ENCODE peak calls at places on chromosome 10, in nine cellular contexts. One of them, this sample, is unnamed.

GRCh38 chr10:47079177-47079580 is 168.0 kb downstream of the PTPN20 start:
- DNase-seq in lower lobe of right lung: no peak
- DNase-seq in stomach: no peak
- DNase-seq in cardiac fibroblast: peak
- DNase-seq in fibroblast of villous mesenchyme: no peak
- DNase-seq in esophagus squamous epithelium: no peak
- DNase-seq in uterus: no peak
- DNase-seq in K562: no peak
- DNase-seq in esophagus muscularis mucosa: no peak
- DNase-seq in this sample: no peak

GRCh38 chr10:132264306-132264950 is 43.3 kb downstream of the STK32C start:
- DNase-seq in lower lobe of right lung: peak
- DNase-seq in stomach: no peak
- DNase-seq in cardiac fibroblast: no peak
- DNase-seq in fibroblast of villous mesenchyme: no peak
- DNase-seq in esophagus squamous epithelium: no peak
- DNase-seq in uterus: no peak
- DNase-seq in K562: no peak
- DNase-seq in esophagus muscularis mucosa: no peak
- DNase-seq in this sample: no peak

GRCh38 chr10:71829171-71829570 is 21.9 kb downstream of the PSAP start:
- DNase-seq in lower lobe of right lung: peak
- DNase-seq in stomach: no peak
- DNase-seq in cardiac fibroblast: peak
- DNase-seq in fibroblast of villous mesenchyme: peak
- DNase-seq in esophagus squamous epithelium: no peak
- DNase-seq in uterus: no peak
- DNase-seq in K562: no peak
- DNase-seq in esophagus muscularis mucosa: no peak
- DNase-seq in this sample: no peak

GRCh38 chr10:6033954-6034353 is 28.2 kb downstream of the IL2RA start:
- DNase-seq in lower lobe of right lung: no peak
- DNase-seq in stomach: no peak
- DNase-seq in cardiac fibroblast: peak
- DNase-seq in fibroblast of villous mesenchyme: peak
- DNase-seq in esophagus squamous epithelium: no peak
- DNase-seq in uterus: no peak
- DNase-seq in K562: no peak
- DNase-seq in esophagus muscularis mucosa: peak
- DNase-seq in this sample: peak

GRCh38 chr10:24257588-24257987 is 48.6 kb downstream of the KIAA1217 start:
- DNase-seq in lower lobe of right lung: no peak
- DNase-seq in stomach: no peak
- DNase-seq in cardiac fibroblast: no peak
- DNase-seq in fibroblast of villous mesenchyme: no peak
- DNase-seq in esophagus squamous epithelium: no peak
- DNase-seq in uterus: no peak
- DNase-seq in K562: no peak
- DNase-seq in esophagus muscularis mucosa: no peak
- DNase-seq in this sample: no peak

GRCh38 chr10:70990661-70991060 is 102.3 kb upstream of the PCBD1 start:
- DNase-seq in lower lobe of right lung: no peak
- DNase-seq in stomach: no peak
- DNase-seq in cardiac fibroblast: no peak
- DNase-seq in fibroblast of villous mesenchyme: no peak
- DNase-seq in esophagus squamous epithelium: no peak
- DNase-seq in uterus: no peak
- DNase-seq in K562: no peak
- DNase-seq in esophagus muscularis mucosa: no peak
- DNase-seq in this sample: no peak

GRCh38 chr10:71715860-71716259 is 3.7 kb downstream of the C10orf105 start:
- DNase-seq in lower lobe of right lung: no peak
- DNase-seq in stomach: no peak
- DNase-seq in cardiac fibroblast: no peak
- DNase-seq in fibroblast of villous mesenchyme: no peak
- DNase-seq in esophagus squamous epithelium: no peak
- DNase-seq in uterus: no peak
- DNase-seq in K562: no peak
- DNase-seq in esophagus muscularis mucosa: no peak
- DNase-seq in this sample: no peak

GRCh38 chr10:101986277-101986971 is 69.5 kb downstream of the ARMH3 start:
- DNase-seq in lower lobe of right lung: peak
- DNase-seq in stomach: peak
- DNase-seq in cardiac fibroblast: peak
- DNase-seq in fibroblast of villous mesenchyme: peak
- DNase-seq in esophagus squamous epithelium: no peak
- DNase-seq in uterus: no peak
- DNase-seq in K562: no peak
- DNase-seq in esophagus muscularis mucosa: no peak
- DNase-seq in this sample: no peak

GRCh38 chr10:6669269-6669859 is 89.3 kb upstream of the PRKCQ start:
- DNase-seq in lower lobe of right lung: no peak
- DNase-seq in stomach: no peak
- DNase-seq in cardiac fibroblast: peak
- DNase-seq in fibroblast of villous mesenchyme: peak
- DNase-seq in esophagus squamous epithelium: no peak
- DNase-seq in uterus: no peak
- DNase-seq in K562: peak
- DNase-seq in esophagus muscularis mucosa: no peak
- DNase-seq in this sample: peak

GRCh38 chr10:49679480-49679893 is at the start of gene C10orf53:
- DNase-seq in lower lobe of right lung: peak
- DNase-seq in stomach: no peak
- DNase-seq in cardiac fibroblast: peak
- DNase-seq in fibroblast of villous mesenchyme: peak
- DNase-seq in esophagus squamous epithelium: no peak
- DNase-seq in uterus: no peak
- DNase-seq in K562: peak
- DNase-seq in esophagus muscularis mucosa: peak
- DNase-seq in this sample: no peak

GRCh38 chr10:78650122-78650521 is 418.6 kb upstream of the ZMIZ1 start:
- DNase-seq in lower lobe of right lung: no peak
- DNase-seq in stomach: no peak
- DNase-seq in cardiac fibroblast: no peak
- DNase-seq in fibroblast of villous mesenchyme: no peak
- DNase-seq in esophagus squamous epithelium: no peak
- DNase-seq in uterus: no peak
- DNase-seq in K562: no peak
- DNase-seq in esophagus muscularis mucosa: no peak
- DNase-seq in this sample: no peak

GRCh38 chr10:71720304-71720672 is 710 bp upstream of the C10orf105 start:
- DNase-seq in lower lobe of right lung: no peak
- DNase-seq in stomach: no peak
- DNase-seq in cardiac fibroblast: peak
- DNase-seq in fibroblast of villous mesenchyme: no peak
- DNase-seq in esophagus squamous epithelium: no peak
- DNase-seq in uterus: no peak
- DNase-seq in K562: no peak
- DNase-seq in esophagus muscularis mucosa: no peak
- DNase-seq in this sample: no peak

DNA sequence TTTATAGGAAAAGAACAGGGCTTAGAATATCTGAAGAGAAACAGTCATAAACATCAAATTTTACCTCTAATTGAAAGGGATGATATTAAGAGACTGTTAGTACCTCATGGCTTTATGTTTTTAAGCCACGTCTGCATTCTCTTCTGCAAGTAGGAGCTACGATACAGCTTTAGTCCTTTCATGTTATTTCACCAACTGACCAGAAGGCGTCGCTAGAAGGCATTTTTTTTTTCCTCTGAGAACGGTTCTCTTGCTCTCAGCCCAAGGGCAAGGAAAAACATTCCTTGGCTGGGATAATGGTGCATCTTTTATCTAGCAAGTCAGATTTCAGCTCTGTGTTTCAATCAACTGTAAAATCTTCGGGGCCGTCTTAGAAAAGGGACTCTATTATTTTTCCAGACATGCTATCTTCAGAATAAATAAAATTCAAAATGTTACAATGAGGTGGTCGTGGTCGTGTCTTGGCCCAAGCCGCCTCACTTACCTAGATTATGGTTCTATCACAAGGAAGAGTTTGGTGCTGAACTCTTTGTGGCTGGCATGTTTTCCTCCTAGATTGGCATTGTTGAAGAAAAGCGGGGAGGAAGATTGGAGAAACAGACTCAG is 41.6 kb upstream of the LYZL2 start:
- DNase-seq in lower lobe of right lung: no peak
- DNase-seq in stomach: no peak
- DNase-seq in cardiac fibroblast: peak
- DNase-seq in fibroblast of villous mesenchyme: peak
- DNase-seq in esophagus squamous epithelium: no peak
- DNase-seq in uterus: peak
- DNase-seq in K562: peak
- DNase-seq in esophagus muscularis mucosa: no peak
- DNase-seq in this sample: peak
- TF ChIP-seq CTCF in lower lobe of right lung: peak
- TF ChIP-seq CTCF in stomach: peak
- TF ChIP-seq CTCF in cardiac fibroblast: peak
- TF ChIP-seq CTCF in fibroblast of villous mesenchyme: peak
- TF ChIP-seq CTCF in esophagus squamous epithelium: peak
- TF ChIP-seq CTCF in uterus: peak
- TF ChIP-seq CTCF in K562: peak
- TF ChIP-seq CTCF in esophagus muscularis mucosa: peak
- TF ChIP-seq CTCF in this sample: peak

DNA sequence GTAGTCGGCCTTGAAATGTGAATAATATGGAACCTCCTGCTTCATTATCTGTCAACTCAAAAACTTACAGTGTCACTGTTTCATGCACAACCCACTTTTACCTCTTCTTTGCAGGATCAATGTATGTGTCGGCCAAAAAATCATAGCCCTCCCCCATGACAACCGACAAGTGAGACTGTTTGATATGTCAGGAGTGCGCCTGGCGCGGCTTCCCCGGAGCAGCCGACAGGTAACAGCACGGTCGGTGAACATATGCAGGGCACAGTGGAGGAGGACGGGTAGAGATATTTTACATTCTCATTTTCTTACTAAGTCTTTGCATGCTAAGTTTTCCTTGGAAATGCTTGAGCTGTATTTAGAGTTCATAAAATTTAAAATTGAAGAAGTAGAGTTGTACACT is 68.6 kb downstream of the WDR37 start:
- DNase-seq in lower lobe of right lung: no peak
- DNase-seq in stomach: no peak
- DNase-seq in cardiac fibroblast: no peak
- DNase-seq in fibroblast of villous mesenchyme: no peak
- DNase-seq in esophagus squamous epithelium: no peak
- DNase-seq in uterus: no peak
- DNase-seq in K562: no peak
- DNase-seq in esophagus muscularis mucosa: no peak
- DNase-seq in this sample: no peak
- TF ChIP-seq CTCF in lower lobe of right lung: no peak
- TF ChIP-seq CTCF in stomach: no peak
- TF ChIP-seq CTCF in cardiac fibroblast: no peak
- TF ChIP-seq CTCF in fibroblast of villous mesenchyme: no peak
- TF ChIP-seq CTCF in esophagus squamous epithelium: no peak
- TF ChIP-seq CTCF in uterus: no peak
- TF ChIP-seq CTCF in K562: no peak
- TF ChIP-seq CTCF in esophagus muscularis mucosa: no peak
- TF ChIP-seq CTCF in this sample: no peak

DNA sequence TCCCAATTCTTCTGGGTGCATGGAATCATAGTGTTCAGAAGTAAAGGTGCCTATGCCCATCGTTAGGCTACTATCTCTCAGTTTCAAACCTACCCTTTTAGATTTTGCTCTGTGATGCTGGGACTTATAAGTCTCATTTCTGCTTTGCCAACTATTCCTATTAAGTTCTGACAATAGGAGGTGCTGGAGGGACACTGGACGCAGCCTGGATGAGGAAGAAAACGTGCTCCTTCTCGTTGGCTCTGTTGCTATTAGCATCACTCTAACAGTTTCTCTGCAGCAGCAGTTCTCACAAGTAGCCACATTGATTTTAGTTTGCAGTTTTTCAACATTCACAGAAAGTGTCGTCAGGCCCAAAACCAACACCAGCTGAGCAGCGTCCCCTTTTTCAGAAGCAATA is 72.4 kb downstream of the ABCC2 start:
- DNase-seq in lower lobe of right lung: no peak
- DNase-seq in stomach: no peak
- DNase-seq in cardiac fibroblast: peak
- DNase-seq in fibroblast of villous mesenchyme: peak
- DNase-seq in esophagus squamous epithelium: no peak
- DNase-seq in uterus: peak
- DNase-seq in K562: peak
- DNase-seq in esophagus muscularis mucosa: no peak
- DNase-seq in this sample: peak
- TF ChIP-seq CTCF in lower lobe of right lung: peak
- TF ChIP-seq CTCF in stomach: no peak
- TF ChIP-seq CTCF in cardiac fibroblast: peak
- TF ChIP-seq CTCF in fibroblast of villous mesenchyme: peak
- TF ChIP-seq CTCF in esophagus squamous epithelium: no peak
- TF ChIP-seq CTCF in uterus: peak
- TF ChIP-seq CTCF in K562: peak
- TF ChIP-seq CTCF in esophagus muscularis mucosa: peak
- TF ChIP-seq CTCF in this sample: peak

GRCh38 chr10:43684198-43684559 is 35.5 kb upstream of the ZNF32 start:
- DNase-seq in lower lobe of right lung: no peak
- DNase-seq in stomach: no peak
- DNase-seq in cardiac fibroblast: no peak
- DNase-seq in fibroblast of villous mesenchyme: no peak
- DNase-seq in esophagus squamous epithelium: no peak
- DNase-seq in uterus: no peak
- DNase-seq in K562: no peak
- DNase-seq in esophagus muscularis mucosa: no peak
- DNase-seq in this sample: no peak

GRCh38 chr10:43683451-43684197 is 34.9 kb upstream of the ZNF32 start:
- DNase-seq in lower lobe of right lung: no peak
- DNase-seq in stomach: no peak
- DNase-seq in cardiac fibroblast: peak
- DNase-seq in fibroblast of villous mesenchyme: peak
- DNase-seq in esophagus squamous epithelium: no peak
- DNase-seq in uterus: no peak
- DNase-seq in K562: peak
- DNase-seq in esophagus muscularis mucosa: no peak
- DNase-seq in this sample: no peak

GRCh38 chr10:43687373-43687772 is 38.7 kb upstream of the ZNF32 start:
- DNase-seq in lower lobe of right lung: no peak
- DNase-seq in stomach: no peak
- DNase-seq in cardiac fibroblast: no peak
- DNase-seq in fibroblast of villous mesenchyme: no peak
- DNase-seq in esophagus squamous epithelium: no peak
- DNase-seq in uterus: no peak
- DNase-seq in K562: no peak
- DNase-seq in esophagus muscularis mucosa: no peak
- DNase-seq in this sample: no peak

GRCh38 chr10:43686414-43686813 is 37.7 kb upstream of the ZNF32 start:
- DNase-seq in lower lobe of right lung: no peak
- DNase-seq in stomach: no peak
- DNase-seq in cardiac fibroblast: no peak
- DNase-seq in fibroblast of villous mesenchyme: no peak
- DNase-seq in esophagus squamous epithelium: no peak
- DNase-seq in uterus: no peak
- DNase-seq in K562: no peak
- DNase-seq in esophagus muscularis mucosa: no peak
- DNase-seq in this sample: no peak

DNA sequence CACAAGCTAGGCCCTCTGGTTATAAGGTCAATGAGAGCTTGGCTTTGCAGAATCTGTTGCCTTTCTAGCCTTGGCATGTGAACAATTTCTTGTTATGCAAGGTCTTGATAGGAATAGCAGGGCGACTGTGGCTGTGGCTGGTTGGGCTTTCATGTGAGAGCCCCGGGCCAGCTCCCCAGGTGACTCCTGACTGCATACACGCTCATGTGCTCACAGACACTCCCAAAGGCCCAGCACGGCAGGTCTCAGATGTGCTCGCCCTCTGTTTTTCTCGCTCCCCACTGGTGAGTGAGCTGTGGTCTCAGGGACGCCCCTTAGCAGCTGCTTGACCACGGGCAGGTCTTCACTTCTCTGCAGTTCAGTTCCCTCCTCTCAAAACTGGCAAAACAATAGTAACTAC is 37.1 kb upstream of the ZNF32 start:
- DNase-seq in lower lobe of right lung: no peak
- DNase-seq in stomach: peak
- DNase-seq in cardiac fibroblast: peak
- DNase-seq in fibroblast of villous mesenchyme: no peak
- DNase-seq in esophagus squamous epithelium: no peak
- DNase-seq in uterus: no peak
- DNase-seq in K562: no peak
- DNase-seq in esophagus muscularis mucosa: no peak
- DNase-seq in this sample: no peak
- TF ChIP-seq CTCF in lower lobe of right lung: no peak
- TF ChIP-seq CTCF in stomach: no peak
- TF ChIP-seq CTCF in cardiac fibroblast: no peak
- TF ChIP-seq CTCF in fibroblast of villous mesenchyme: no peak
- TF ChIP-seq CTCF in esophagus squamous epithelium: no peak
- TF ChIP-seq CTCF in uterus: no peak
- TF ChIP-seq CTCF in K562: no peak
- TF ChIP-seq CTCF in esophagus muscularis mucosa: no peak
- TF ChIP-seq CTCF in this sample: no peak

This sample was measured in HFFc6.